ENCODE peak calls at places on chromosomes 16 and 17, in four cellular contexts. T is testis, J is spleen, V is fibroblast of lung. I is an unnamed sample.
A peak's percentile ranks its signal among the peaks of the same experiment; 100 is the strongest.

GRCh38 chr17:27613425-27613824 is 17.6 kb upstream of the LGALS9 start:
- DNase-seq in V (no peak), T (no peak), J (peak; percentile 47), I (peak; percentile 29)

GRCh38 chr17:76735006-76735405 is 2.1 kb downstream of the SRSF2 start:
- DNase-seq in T (no peak), V (peak; percentile 53), J (no peak), I (no peak)

GRCh38 chr17:66509913-66510312 is 207.5 kb downstream of the PRKCA start:
- DNase-seq in J (no peak), T (no peak), V (no peak), I (no peak)

GRCh38 chr17:60421273-60422161 is 772 bp upstream of the CHCT1 start:
- DNase-seq in J (peak; percentile 95), T (peak; percentile 66), V (peak; percentile 62), I (peak; percentile 89)

GRCh38 chr16:66414891-66415290 is 12.2 kb upstream of the BEAN1 start:
- DNase-seq in T (no peak), V (no peak), J (no peak), I (no peak)

GRCh38 chr17:41777579-41778188 is 8.8 kb downstream of the JUP start:
- DNase-seq in T (peak; percentile 60), V (peak; percentile 98), J (no peak), I (peak; percentile 96)

GRCh38 chr17:72616457-72616856 is 476.0 kb downstream of the SLC39A11 start:
- DNase-seq in J (no peak), T (no peak), V (no peak), I (no peak)

GRCh38 chr16:66084306-66084705 is 282.2 kb upstream of the CDH5 start:
- DNase-seq in J (no peak), V (no peak), T (no peak), I (no peak)

GRCh38 chr16:50308237-50308965 is 42.0 kb downstream of the ADCY7 start:
- DNase-seq in T (peak; percentile 13), V (no peak), J (peak; percentile 70), I (peak; percentile 69)

GRCh38 chr16:4957420-4957719 is 760 bp upstream of the SEC14L5 start:
- DNase-seq in J (no peak), T (no peak), V (no peak), I (no peak)

GRCh38 chr17:77449908-77450741 is 309.4 kb downstream of the SEC14L1 start:
- DNase-seq in V (peak; percentile 82), J (peak; percentile 85), T (peak; percentile 97), I (no peak)

GRCh38 chr17:73017653-73018052 is 74.8 kb downstream of the SLC39A11 start:
- DNase-seq in J (no peak), V (peak; percentile 19), T (no peak), I (no peak)

GRCh38 chr17:77358801-77359716 is 218.3 kb downstream of the SEC14L1 start:
- DNase-seq in V (peak; percentile 45), J (no peak), T (peak; percentile 8), I (no peak)

GRCh38 chr17:63250830-63251229 is 195.3 kb downstream of the CYB561 start:
- DNase-seq in J (no peak), V (peak; percentile 34), T (no peak), I (no peak)

GRCh38 chr16:67668495-67669157 is 2.0 kb downstream of the C16orf86 start:
- DNase-seq in J (no peak), T (no peak), V (no peak), I (no peak)

GRCh38 chr16:85091522-85091910 is 20.8 kb downstream of the CIBAR2 start:
- DNase-seq in T (no peak), V (no peak), J (no peak), I (no peak)

GRCh38 chr17:56833023-56833811 is 503 bp downstream of the C17orf67 start:
- DNase-seq in T (peak; percentile 68), J (peak; percentile 95), V (peak; percentile 50), I (peak; percentile 91)

GRCh38 chr17:65278050-65278819 is 141.1 kb downstream of the RGS9 start:
- DNase-seq in V (peak; percentile 54), J (no peak), T (peak; percentile 62), I (peak; percentile 78)

GRCh38 chr16:2976673-2977072 is 3.6 kb downstream of the PKMYT1 start:
- DNase-seq in J (no peak), V (no peak), T (no peak), I (peak; percentile 58)
- H3K27ac ChIP-seq in J (no peak overlapping the region), V (no peak overlapping the region), T (no peak overlapping the region), I (no peak overlapping the region)

GRCh38 chr17:50203086-50203485 is 1.7 kb upstream of the COL1A1 start:
- DNase-seq in J (no peak), T (no peak), V (peak; percentile 47), I (peak; percentile 57)

GRCh38 chr17:50199211-50199633 is 2.2 kb downstream of the COL1A1 start:
- DNase-seq in V (no peak), J (peak; percentile 76), T (no peak), I (peak; percentile 84)

GRCh38 chr17:50201226-50201854 is at the start of gene COL1A1:
- DNase-seq in T (peak; percentile 77), V (peak; percentile 90), J (peak; percentile 78), I (peak; percentile 95)

GRCh38 chr17:50199651-50200446 is 1.6 kb downstream of the COL1A1 start:
- DNase-seq in V (peak; percentile 99), T (peak; percentile 90), J (peak; percentile 84), I (peak; percentile 97)

GRCh38 chr17:50200447-50201225 is 795 bp downstream of the COL1A1 start:
- DNase-seq in J (peak; percentile 96), V (peak; percentile 96), T (peak; percentile 93), I (peak; percentile 96)
- H3K27ac ChIP-seq in J (peak overlapping the region; percentile 77), V (peak overlapping the region; percentile 99), T (peak overlapping the region; percentile 92), I (peak overlapping the region; percentile 43)

DNA sequence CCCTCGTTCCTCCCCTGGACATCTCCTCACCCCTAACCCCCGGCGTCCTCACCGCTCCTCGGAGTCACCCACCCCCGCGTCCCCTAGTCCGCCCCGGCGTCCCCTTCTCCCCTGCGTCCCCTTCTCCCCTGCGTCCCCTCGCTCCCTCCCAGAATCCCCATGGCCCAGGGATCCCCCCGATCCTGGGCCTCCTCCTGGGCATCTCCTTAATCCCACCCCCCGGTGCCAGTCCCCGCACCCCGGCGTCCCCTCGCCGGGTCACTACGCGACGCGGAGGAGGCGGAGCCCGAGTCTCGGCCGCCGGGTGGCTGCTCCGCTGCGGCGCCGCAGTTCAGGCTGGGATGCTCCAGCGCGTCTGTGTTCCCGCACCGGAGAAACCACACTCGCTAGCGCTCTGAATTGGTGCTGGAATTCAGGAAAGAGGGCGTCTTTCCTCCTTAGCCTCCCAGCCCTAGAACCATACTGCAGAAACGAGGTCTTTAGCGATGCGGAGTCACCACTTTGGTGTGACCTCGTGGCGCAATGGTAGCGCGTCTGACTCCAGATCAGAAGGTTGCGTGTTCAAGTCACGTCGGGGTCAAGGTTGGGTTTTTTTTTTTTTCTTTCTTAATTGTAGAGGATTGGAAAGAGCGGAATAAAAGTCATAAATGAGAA is 25.9 kb upstream of the SLC47A1 start:
- DNase-seq in J (peak; percentile 94), V (peak; percentile 93), T (peak; percentile 93), I (peak; percentile 94)
- H3K27ac ChIP-seq in J (peak overlapping the region; percentile 85), V (peak overlapping the region; percentile 51), T (peak overlapping the region; percentile 99), I (peak overlapping the region; percentile 95)

GRCh38 chr16:17977260-17977659 is 359.3 kb downstream of the NPIPA8 start:
- DNase-seq in J (no peak), V (no peak), T (no peak), I (no peak)

GRCh38 chr16:17983847-17984639 is 352.5 kb downstream of the NPIPA8 start:
- DNase-seq in T (no peak), V (no peak), J (no peak), I (no peak)

GRCh38 chr16:17983114-17983513 is 353.4 kb downstream of the NPIPA8 start:
- DNase-seq in J (no peak), T (no peak), V (no peak), I (no peak)
- H3K27ac ChIP-seq in J (no peak overlapping the region), T (no peak overlapping the region), V (no peak overlapping the region), I (no peak overlapping the region)

GRCh38 chr17:7439462-7440112 is at the start of gene FGF11:
- DNase-seq in V (no peak), J (no peak), T (no peak), I (peak; percentile 80)

GRCh38 chr17:7440823-7441174 is 1.5 kb downstream of the FGF11 start:
- DNase-seq in J (peak; percentile 79), V (no peak), T (peak; percentile 67), I (peak; percentile 80)

GRCh38 chr17:7438656-7439460 is 454 bp upstream of the FGF11 start:
- DNase-seq in V (no peak), T (no peak), J (no peak), I (no peak)

GRCh38 chr17:7441202-7441705 is 1.9 kb downstream of the FGF11 start:
- DNase-seq in V (no peak), T (no peak), J (no peak), I (no peak)

GRCh38 chr17:7440113-7440822 is 956 bp downstream of the FGF11 start:
- DNase-seq in T (peak; percentile 77), V (peak; percentile 14), J (peak; percentile 85), I (peak; percentile 91)
- H3K27ac ChIP-seq in T (no peak overlapping the region), V (no peak overlapping the region), J (no peak overlapping the region), I (no peak overlapping the region)

GRCh38 chr17:75249564-75249963 is 11.8 kb downstream of the GGA3 start:
- DNase-seq in T (no peak), J (no peak), V (no peak), I (no peak)
- H3K27ac ChIP-seq in T (no peak overlapping the region), J (peak overlapping the region; percentile 59), V (peak overlapping the region; percentile 27), I (no peak overlapping the region)

GRCh38 chr17:20315321-20315720 is 152.0 kb downstream of the LGALS9B start:
- DNase-seq in V (no peak), T (no peak), J (no peak), I (no peak)
- H3K27ac ChIP-seq in V (no peak overlapping the region), T (no peak overlapping the region), J (no peak overlapping the region), I (no peak overlapping the region)

DNA sequence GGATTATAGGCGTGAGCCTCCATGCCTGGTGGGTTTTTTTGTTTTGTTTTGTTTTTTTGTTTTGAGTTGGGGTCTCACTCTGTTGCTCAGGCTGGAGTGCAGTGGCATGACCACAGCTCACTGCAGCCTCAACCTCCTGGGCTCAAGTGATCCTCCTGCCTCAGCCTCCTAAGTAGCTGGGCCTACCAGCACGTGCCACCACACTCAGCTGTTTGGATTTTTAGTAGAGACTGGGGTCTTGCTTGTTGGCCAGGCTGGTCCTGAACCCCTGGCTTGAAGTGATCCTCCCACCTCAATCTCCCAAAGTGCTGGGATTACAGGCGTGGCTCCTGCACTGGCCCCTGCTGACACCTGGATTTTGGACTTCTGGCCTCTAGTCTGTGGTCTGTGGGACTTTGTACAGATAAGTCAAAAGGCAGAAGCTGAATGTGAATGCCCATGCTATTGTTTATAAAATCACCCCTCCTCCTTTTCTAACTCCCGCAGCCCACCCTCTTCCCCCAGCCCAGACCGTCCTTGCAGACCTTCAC is 5.7 kb downstream of the SNAI3 start:
- DNase-seq in T (no peak), J (no peak), V (no peak), I (no peak)
- H3K27ac ChIP-seq in T (no peak overlapping the region), J (peak overlapping the region; percentile 90), V (no peak overlapping the region), I (no peak overlapping the region)

GRCh38 chr17:81552244-81553017 is at the start of gene FAAP100:
- DNase-seq in J (peak; percentile 95), V (peak; percentile 77), T (peak; percentile 79), I (peak; percentile 93)

GRCh38 chr17:81556175-81556691 is 4.1 kb upstream of the FAAP100 start:
- DNase-seq in T (no peak), J (no peak), V (no peak), I (peak; percentile 53)

GRCh38 chr17:81553018-81553615 is 964 bp upstream of the FAAP100 start:
- DNase-seq in T (peak; percentile 91), J (peak; percentile 90), V (peak; percentile 73), I (peak; percentile 90)

GRCh38 chr17:81551458-81552243 is 502 bp downstream of the FAAP100 start:
- DNase-seq in V (no peak), T (peak; percentile 43), J (peak; percentile 85), I (peak; percentile 79)

GRCh38 chr17:81553616-81554181 is 1.5 kb upstream of the FAAP100 start:
- DNase-seq in J (no peak), V (peak; percentile 94), T (peak; percentile 26), I (peak; percentile 83)
- H3K27ac ChIP-seq in J (peak overlapping the region; percentile 94), V (peak overlapping the region; percentile 87), T (no peak overlapping the region), I (peak overlapping the region; percentile 44)